ENCODE peak calls at places on chromosomes 7 and 10, in nine cellular contexts. I, N, Z, B, V, R, Y, E and P are unnamed samples.
A peak's percentile ranks its signal among the peaks of the same experiment; 100 is the strongest.

GRCh38 chr7:137950967-137951366 is 50.9 kb downstream of the CREB3L2 start:
- DNase-seq in N (no peak), R (no peak), Z (no peak), E (peak; percentile 47), B (no peak), I (no peak), Y (no peak), V (no peak), P (no peak)

GRCh38 chr10:96832721-96833219 is 672 bp downstream of the LCOR start:
- DNase-seq in N (peak; percentile 56), B (peak; percentile 80), Z (peak; percentile 91), E (peak; percentile 85), V (peak; percentile 85), R (peak; percentile 83), Y (no peak), I (peak; percentile 87), P (no peak)

GRCh38 chr7:100682228-100682741 is 8.7 kb downstream of the GNB2 start:
- DNase-seq in E (no peak), Z (no peak), I (peak; percentile 19), B (no peak), Y (no peak), V (no peak), R (no peak), N (no peak), P (no peak)

GRCh38 chr10:14665865-14666857 is 108.5 kb downstream of the FAM107B start:
- DNase-seq in R (no peak), N (no peak), Z (no peak), V (no peak), I (no peak), E (no peak), B (no peak), Y (no peak), P (no peak)

GRCh38 chr7:95686109-95686508 is 86.2 kb upstream of the DYNC1I1 start:
- DNase-seq in V (peak; percentile 40), B (no peak), E (peak; percentile 61), I (no peak), Z (no peak), R (peak; percentile 32), N (no peak), Y (no peak), P (peak; percentile 59)

GRCh38 chr10:80272793-80273522 is 16.5 kb downstream of the MAT1A start:
- DNase-seq in I (no peak), E (peak; percentile 48), V (peak; percentile 47), Z (no peak), R (no peak), B (no peak), Y (no peak), N (no peak), P (no peak)

GRCh38 chr10:63554666-63555065 is 33.5 kb downstream of the REEP3 start:
- DNase-seq in E (peak; percentile 48), N (no peak), R (no peak), Y (no peak), V (peak; percentile 20), B (no peak), I (peak; percentile 13), Z (peak; percentile 56), P (no peak)

GRCh38 chr7:27747969-27748368 is 8.0 kb downstream of the TAX1BP1 start:
- DNase-seq in E (no peak), Y (no peak), B (no peak), Z (no peak), R (no peak), N (no peak), I (no peak), V (no peak), P (no peak)